ENCODE peak calls at places on chromosomes 13 and 19, in nine cellular contexts. One of them, this sample, is unnamed. For H3K9me3, the result is how much of the 10 kb centered on the place peaks cover.

GRCh38 chr19:48466571-48467325 is 2.4 kb upstream of the CYTH2 start:
- DNase-seq in IMR-90: peak
- DNase-seq in transverse colon: no peak
- DNase-seq in thoracic aorta: no peak
- DNase-seq in neural progenitor cell: no peak
- DNase-seq in heart right ventricle: no peak
- DNase-seq in breast epithelium: no peak
- DNase-seq in uterus: no peak
- DNase-seq in body of pancreas: no peak
- DNase-seq in this sample: peak

GRCh38 chr13:46679369-46680180 is 117.4 kb downstream of the ESD start:
- DNase-seq in neural progenitor cell: peak
- DNase-seq in IMR-90: peak
- DNase-seq in thoracic aorta: no peak
- DNase-seq in transverse colon: peak
- DNase-seq in uterus: peak
- DNase-seq in body of pancreas: no peak
- DNase-seq in breast epithelium: no peak
- DNase-seq in heart right ventricle: no peak
- DNase-seq in this sample: no peak

GRCh38 chr19:17448190-17448967 is at the start of gene TMEM221:
- DNase-seq in neural progenitor cell: peak
- DNase-seq in heart right ventricle: peak
- DNase-seq in IMR-90: no peak
- DNase-seq in transverse colon: peak
- DNase-seq in body of pancreas: peak
- DNase-seq in thoracic aorta: no peak
- DNase-seq in breast epithelium: no peak
- DNase-seq in uterus: peak
- DNase-seq in this sample: peak

GRCh38 chr19:39362682-39363657 is 20.7 kb downstream of the SAMD4B start:
- DNase-seq in transverse colon: no peak
- DNase-seq in body of pancreas: no peak
- DNase-seq in breast epithelium: no peak
- DNase-seq in thoracic aorta: no peak
- DNase-seq in neural progenitor cell: no peak
- DNase-seq in uterus: peak
- DNase-seq in heart right ventricle: no peak
- DNase-seq in IMR-90: peak
- DNase-seq in this sample: no peak

GRCh38 chr13:110163020-110163658 is 143.8 kb downstream of the COL4A1 start:
- DNase-seq in breast epithelium: no peak
- DNase-seq in neural progenitor cell: no peak
- DNase-seq in thoracic aorta: no peak
- DNase-seq in uterus: no peak
- DNase-seq in body of pancreas: no peak
- DNase-seq in transverse colon: no peak
- DNase-seq in heart right ventricle: no peak
- DNase-seq in IMR-90: no peak
- DNase-seq in this sample: no peak

GRCh38 chr19:55257461-55258411 is 1.1 kb downstream of the PPP6R1 start:
- DNase-seq in heart right ventricle: no peak
- DNase-seq in transverse colon: no peak
- DNase-seq in thoracic aorta: no peak
- DNase-seq in body of pancreas: no peak
- DNase-seq in breast epithelium: no peak
- DNase-seq in uterus: peak
- DNase-seq in IMR-90: peak
- DNase-seq in neural progenitor cell: peak
- DNase-seq in this sample: peak

GRCh38 chr19:18946918-18947317 is 5.9 kb upstream of the HOMER3 start:
- DNase-seq in uterus: no peak
- DNase-seq in transverse colon: peak
- DNase-seq in body of pancreas: no peak
- DNase-seq in IMR-90: no peak
- DNase-seq in thoracic aorta: no peak
- DNase-seq in heart right ventricle: no peak
- DNase-seq in neural progenitor cell: no peak
- DNase-seq in breast epithelium: no peak
- DNase-seq in this sample: no peak

GRCh38 chr19:4064551-4065260 is 2.0 kb downstream of the ZBTB7A start:
- DNase-seq in body of pancreas: peak
- DNase-seq in uterus: peak
- DNase-seq in thoracic aorta: no peak
- DNase-seq in transverse colon: peak
- DNase-seq in breast epithelium: no peak
- DNase-seq in IMR-90: no peak
- DNase-seq in neural progenitor cell: peak
- DNase-seq in heart right ventricle: peak
- DNase-seq in this sample: peak

GRCh38 chr19:15575406-15575805 is 39.6 kb upstream of the CYP4F8 start:
- DNase-seq in thoracic aorta: no peak
- DNase-seq in body of pancreas: no peak
- DNase-seq in IMR-90: no peak
- DNase-seq in heart right ventricle: no peak
- DNase-seq in neural progenitor cell: no peak
- DNase-seq in transverse colon: no peak
- DNase-seq in breast epithelium: no peak
- DNase-seq in uterus: no peak
- DNase-seq in this sample: no peak

GRCh38 chr19:5057860-5058259 is 88.9 kb downstream of the KDM4B start:
- DNase-seq in neural progenitor cell: peak
- DNase-seq in heart right ventricle: no peak
- DNase-seq in breast epithelium: no peak
- DNase-seq in thoracic aorta: no peak
- DNase-seq in uterus: no peak
- DNase-seq in body of pancreas: no peak
- DNase-seq in transverse colon: no peak
- DNase-seq in IMR-90: no peak
- DNase-seq in this sample: no peak

GRCh38 chr19:3142292-3142670 is 6.4 kb downstream of the GNA15 start:
- DNase-seq in thoracic aorta: no peak
- DNase-seq in body of pancreas: no peak
- DNase-seq in neural progenitor cell: no peak
- DNase-seq in IMR-90: peak
- DNase-seq in heart right ventricle: no peak
- DNase-seq in uterus: no peak
- DNase-seq in breast epithelium: no peak
- DNase-seq in transverse colon: no peak
- DNase-seq in this sample: no peak

GRCh38 chr19:43501661-43502418 is 2.7 kb downstream of the PHLDB3 start:
- DNase-seq in uterus: no peak
- DNase-seq in IMR-90: no peak
- DNase-seq in body of pancreas: no peak
- DNase-seq in breast epithelium: no peak
- DNase-seq in neural progenitor cell: peak
- DNase-seq in transverse colon: no peak
- DNase-seq in heart right ventricle: no peak
- DNase-seq in thoracic aorta: no peak
- DNase-seq in this sample: no peak

GRCh38 chr13:79225487-79226232 is 180.4 kb downstream of the RBM26 start:
- DNase-seq in transverse colon: no peak
- DNase-seq in thoracic aorta: no peak
- DNase-seq in body of pancreas: no peak
- DNase-seq in uterus: no peak
- DNase-seq in breast epithelium: no peak
- DNase-seq in heart right ventricle: no peak
- DNase-seq in neural progenitor cell: no peak
- DNase-seq in IMR-90: no peak
- DNase-seq in this sample: no peak

GRCh38 chr13:107113387-107113786 is 545.5 kb upstream of the ARGLU1 start:
- DNase-seq in heart right ventricle: no peak
- DNase-seq in breast epithelium: no peak
- DNase-seq in body of pancreas: no peak
- DNase-seq in transverse colon: no peak
- DNase-seq in thoracic aorta: no peak
- DNase-seq in uterus: no peak
- DNase-seq in neural progenitor cell: no peak
- DNase-seq in IMR-90: no peak
- DNase-seq in this sample: no peak

DNA sequence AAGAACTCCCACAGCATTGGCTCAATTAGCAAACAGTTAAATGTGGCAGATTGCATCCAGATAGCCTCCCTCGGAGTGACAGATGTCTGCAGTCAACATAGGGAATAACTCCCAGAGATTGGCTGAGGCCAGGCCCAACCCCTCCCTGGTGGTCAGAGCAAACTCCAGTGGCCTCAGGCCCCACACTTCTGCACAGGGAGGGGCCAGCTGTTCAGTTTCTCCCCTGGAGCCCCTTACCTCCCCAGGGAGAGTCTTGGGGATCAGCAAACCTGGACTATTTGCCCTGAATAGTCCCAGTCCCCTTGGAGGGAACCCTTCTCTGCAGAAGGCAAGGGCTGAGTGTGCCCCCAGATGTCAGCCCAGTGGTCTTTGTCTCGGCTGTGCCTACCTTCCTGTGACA is 102.6 kb upstream of the UQCRFS1 start:
- DNase-seq in neural progenitor cell: peak
- DNase-seq in breast epithelium: no peak
- DNase-seq in uterus: no peak
- DNase-seq in heart right ventricle: no peak
- DNase-seq in IMR-90: no peak
- DNase-seq in thoracic aorta: no peak
- DNase-seq in body of pancreas: no peak
- DNase-seq in transverse colon: no peak
- DNase-seq in this sample: no peak
- TF ChIP-seq CTCF in neural progenitor cell: no peak
- TF ChIP-seq CTCF in breast epithelium: no peak
- TF ChIP-seq CTCF in uterus: no peak
- TF ChIP-seq CTCF in heart right ventricle: no peak
- TF ChIP-seq CTCF in IMR-90: no peak
- TF ChIP-seq CTCF in thoracic aorta: no peak
- TF ChIP-seq CTCF in body of pancreas: no peak
- TF ChIP-seq CTCF in transverse colon: no peak
- TF ChIP-seq CTCF in this sample: no peak

GRCh38 chr19:57546513-57546912 is 13.2 kb downstream of the ZNF550 start:
- DNase-seq in body of pancreas: no peak
- DNase-seq in heart right ventricle: no peak
- DNase-seq in uterus: no peak
- DNase-seq in neural progenitor cell: no peak
- DNase-seq in thoracic aorta: no peak
- DNase-seq in transverse colon: no peak
- DNase-seq in IMR-90: no peak
- DNase-seq in breast epithelium: no peak
- DNase-seq in this sample: no peak
- H3K9me3 ChIP-seq in body of pancreas: under half
- H3K9me3 ChIP-seq in heart right ventricle: under half
- H3K9me3 ChIP-seq in uterus: half or more
- H3K9me3 ChIP-seq in neural progenitor cell: under half
- H3K9me3 ChIP-seq in thoracic aorta: half or more
- H3K9me3 ChIP-seq in transverse colon: half or more
- H3K9me3 ChIP-seq in IMR-90: half or more
- H3K9me3 ChIP-seq in breast epithelium: half or more
- H3K9me3 ChIP-seq in this sample: half or more

GRCh38 chr19:42199440-42200115 is 17.9 kb downstream of the DEDD2 start:
- DNase-seq in breast epithelium: no peak
- DNase-seq in transverse colon: peak
- DNase-seq in heart right ventricle: peak
- DNase-seq in thoracic aorta: no peak
- DNase-seq in neural progenitor cell: no peak
- DNase-seq in uterus: no peak
- DNase-seq in body of pancreas: no peak
- DNase-seq in IMR-90: no peak
- DNase-seq in this sample: peak
- TF ChIP-seq CTCF in breast epithelium: no peak
- TF ChIP-seq CTCF in transverse colon: no peak
- TF ChIP-seq CTCF in heart right ventricle: peak
- TF ChIP-seq CTCF in thoracic aorta: no peak
- TF ChIP-seq CTCF in neural progenitor cell: no peak
- TF ChIP-seq CTCF in uterus: no peak
- TF ChIP-seq CTCF in body of pancreas: no peak
- TF ChIP-seq CTCF in IMR-90: no peak
- TF ChIP-seq CTCF in this sample: no peak

DNA sequence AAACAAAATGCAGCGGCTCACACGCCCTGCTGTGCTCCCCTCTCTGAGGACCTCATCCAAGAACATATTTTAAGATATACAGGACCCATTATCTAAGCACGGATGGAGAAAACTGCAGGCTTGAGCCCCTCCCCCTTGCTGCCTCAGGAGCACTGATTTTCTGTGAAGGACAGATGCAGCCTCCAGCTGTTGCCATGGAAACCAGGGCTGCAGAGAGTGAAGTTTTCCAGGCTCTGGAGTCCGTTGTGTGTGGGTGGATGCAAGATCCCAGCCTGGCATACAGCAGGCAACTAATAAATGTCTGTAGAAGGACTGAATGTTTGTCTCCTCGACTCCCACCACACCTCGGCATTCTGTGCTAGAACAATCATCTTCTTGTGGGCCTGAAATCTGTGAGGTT is 105.6 kb upstream of the PEG3 start:
- DNase-seq in breast epithelium: no peak
- DNase-seq in uterus: no peak
- DNase-seq in heart right ventricle: no peak
- DNase-seq in neural progenitor cell: no peak
- DNase-seq in IMR-90: no peak
- DNase-seq in body of pancreas: no peak
- DNase-seq in thoracic aorta: no peak
- DNase-seq in transverse colon: no peak
- DNase-seq in this sample: no peak
- H3K9me3 ChIP-seq in breast epithelium: under half
- H3K9me3 ChIP-seq in uterus: under half
- H3K9me3 ChIP-seq in heart right ventricle: under half
- H3K9me3 ChIP-seq in neural progenitor cell: under half
- H3K9me3 ChIP-seq in IMR-90: under half
- H3K9me3 ChIP-seq in body of pancreas: under half
- H3K9me3 ChIP-seq in thoracic aorta: under half
- H3K9me3 ChIP-seq in transverse colon: under half
- H3K9me3 ChIP-seq in this sample: half or more